ENCODE peak calls at places on chromosomes 4 and X, in nine cellular contexts. T is uterus, O is IMR-90, I is cardiac fibroblast, L is endodermal cell, S is BJ, K is fibroblast of pulmonary artery, D is GM06990, P is HL-60. F is an unnamed sample.

GRCh38 chrX:134797390-134797700 is 139.1 kb upstream of the PLAC1 start:
- DNase-seq in T (no peak), O (no peak), I (no peak), L (no peak), S (no peak), K (no peak), D (no peak), P (no peak), F (no peak)

GRCh38 chr4:32775049-32775448 is 2054.9 kb downstream of the PCDH7 start:
- DNase-seq in T (no peak), O (no peak), I (peak), L (peak), S (no peak), K (peak), D (no peak), P (peak), F (no peak)

GRCh38 chrX:134484039-134484438 is 24.1 kb downstream of the HPRT1 start:
- DNase-seq in T (no peak), O (peak), I (peak), L (no peak), S (peak), K (peak), D (peak), P (peak), F (peak)

GRCh38 chrX:38052096-38052495 is 45.7 kb downstream of the SYTL5 start:
- DNase-seq in T (no peak), O (peak), I (peak), L (no peak), S (peak), K (peak), D (no peak), P (no peak), F (peak)

GRCh38 chr4:130722370-130722769 is 1626.4 kb downstream of the C4orf33 start:
- DNase-seq in T (no peak), O (no peak), I (peak), L (no peak), S (no peak), K (no peak), D (no peak), P (no peak), F (no peak)

GRCh38 chrX:140141444-140142029 is 176.2 kb upstream of the CXorf66 start:
- DNase-seq in T (no peak), O (peak), I (peak), L (peak), S (no peak), K (peak), D (no peak), P (peak), F (peak)

GRCh38 chrX:88621278-88621677 is 125.7 kb upstream of the CPXCR1 start:
- DNase-seq in T (no peak), O (no peak), I (no peak), L (no peak), S (no peak), K (no peak), D (no peak), P (no peak), F (no peak)

GRCh38 chrX:48491809-48492208 is 15.8 kb downstream of the FTSJ1 start:
- DNase-seq in T (no peak), O (no peak), I (no peak), L (no peak), S (no peak), K (no peak), D (no peak), P (no peak), F (no peak)

GRCh38 chrX:48059296-48059639 is 12.2 kb downstream of the ZNF630 start:
- DNase-seq in T (no peak), O (no peak), I (no peak), L (no peak), S (no peak), K (no peak), D (no peak), P (no peak), F (no peak)

GRCh38 chr4:46894841-46895240 is 14.2 kb downstream of the COX7B2 start:
- DNase-seq in T (no peak), O (no peak), I (no peak), L (no peak), S (no peak), K (no peak), D (no peak), P (peak), F (no peak)

GRCh38 chr4:97720869-97721432 is 422.3 kb downstream of the STPG2 start:
- DNase-seq in T (no peak), O (no peak), I (peak), L (no peak), S (no peak), K (peak), D (no peak), P (no peak), F (peak)

GRCh38 chr4:2318476-2318875 is 56.6 kb upstream of the MXD4 start:
- DNase-seq in T (no peak), O (no peak), I (no peak), L (no peak), S (no peak), K (no peak), D (no peak), P (no peak), F (no peak)

GRCh38 chr4:48483777-48484493 is 792 bp downstream of the SLC10A4 start:
- DNase-seq in T (no peak), O (no peak), I (no peak), L (peak), S (no peak), K (no peak), D (no peak), P (no peak), F (no peak)
- H3K4me3 ChIP-seq in T (no peak), O (no peak), I (no peak), L (peak), S (no peak), K (no peak), D (no peak), P (no peak), F (no peak)

GRCh38 chr4:30714408-30715031 is 5.6 kb upstream of the PCDH7 start:
- DNase-seq in T (peak), O (peak), I (peak), L (peak), S (no peak), K (peak), D (no peak), P (peak), F (peak)
- TF ChIP-seq CTCF in T (peak), O (peak), I (peak), L (peak), S (peak), K (peak), D (peak), P (peak), F (peak)

GRCh38 chr4:141352775-141353544 is 132.3 kb downstream of the ZNF330 start:
- DNase-seq in T (no peak), O (peak), I (peak), L (peak), S (peak), K (peak), D (no peak), P (peak), F (peak)
- H3K4me3 ChIP-seq in T (no peak), O (peak), I (peak), L (no peak), S (no peak), K (peak), D (no peak), P (no peak), F (no peak)

DNA sequence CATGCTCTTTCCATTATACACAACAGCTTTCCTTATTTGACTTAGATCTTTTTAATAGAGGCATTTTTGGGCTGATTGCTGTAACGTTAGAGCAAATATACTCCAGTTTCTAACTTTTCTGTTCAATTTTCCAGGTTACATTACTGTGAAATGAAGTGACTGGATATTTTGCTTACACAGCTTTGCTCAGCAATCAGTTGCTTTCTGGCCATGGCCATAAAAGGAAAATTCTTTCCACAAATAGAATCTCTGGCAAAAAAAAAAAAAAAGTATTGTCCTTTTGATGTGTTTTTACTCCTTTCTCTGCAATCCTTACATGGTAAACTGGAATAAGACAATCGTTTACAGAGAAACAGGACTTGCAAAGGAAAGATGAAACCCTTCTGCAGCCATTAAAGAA is 146.3 kb downstream of the PCDH7 start:
- DNase-seq in T (no peak), O (peak), I (peak), L (no peak), S (no peak), K (peak), D (no peak), P (no peak), F (peak)
- TF ChIP-seq CTCF in T (no peak), O (no peak), I (no peak), L (no peak), S (no peak), K (no peak), D (no peak), P (no peak), F (no peak)